ENCODE peak calls at places on chromosome X, in four cellular contexts. One of them, this sample, is unnamed.

GRCh38 chrX:134803551-134804183 is 145.4 kb upstream of the PLAC1 start:
- DNase-seq in colonic mucosa: no peak
- DNase-seq in K562: peak
- DNase-seq in tibial artery: no peak
- DNase-seq in this sample: no peak

GRCh38 chrX:72621619-72622485 is 49.2 kb upstream of the HDAC8 start:
- DNase-seq in colonic mucosa: no peak
- DNase-seq in K562: no peak
- DNase-seq in tibial artery: no peak
- DNase-seq in this sample: no peak

GRCh38 chrX:106707771-106708454 is 18.6 kb upstream of the RNF128 start:
- DNase-seq in colonic mucosa: no peak
- DNase-seq in K562: no peak
- DNase-seq in tibial artery: no peak
- DNase-seq in this sample: no peak

GRCh38 chrX:56797966-56798711 is 69.1 kb downstream of the NBDY start:
- DNase-seq in colonic mucosa: peak
- DNase-seq in K562: no peak
- DNase-seq in tibial artery: no peak
- DNase-seq in this sample: peak

GRCh38 chrX:152896450-152896849 is 1.4 kb upstream of the ZNF185 start:
- DNase-seq in colonic mucosa: no peak
- DNase-seq in K562: no peak
- DNase-seq in tibial artery: no peak
- DNase-seq in this sample: no peak

GRCh38 chrX:135010921-135011320 is 11.4 kb downstream of the RTL8B start:
- DNase-seq in colonic mucosa: no peak
- DNase-seq in K562: no peak
- DNase-seq in tibial artery: no peak
- DNase-seq in this sample: no peak

GRCh38 chrX:43556207-43556606 is 99.9 kb upstream of the MAOA start:
- DNase-seq in colonic mucosa: no peak
- DNase-seq in K562: no peak
- DNase-seq in tibial artery: no peak
- DNase-seq in this sample: no peak

GRCh38 chrX:101677028-101677427 is 17.4 kb upstream of the ARMCX2 start:
- DNase-seq in colonic mucosa: no peak
- DNase-seq in K562: no peak
- DNase-seq in tibial artery: no peak
- DNase-seq in this sample: no peak

GRCh38 chrX:63657821-63658220 is 127.2 kb downstream of the ARHGEF9 start:
- DNase-seq in colonic mucosa: no peak
- DNase-seq in K562: no peak
- DNase-seq in tibial artery: peak
- DNase-seq in this sample: no peak

GRCh38 chrX:134885336-134886016 is 105.3 kb upstream of the SMIM10 start:
- DNase-seq in colonic mucosa: no peak
- DNase-seq in K562: no peak
- DNase-seq in tibial artery: no peak
- DNase-seq in this sample: no peak

GRCh38 chrX:41291309-41291708 is 42.7 kb upstream of the DDX3X start:
- DNase-seq in colonic mucosa: no peak
- DNase-seq in K562: no peak
- DNase-seq in tibial artery: no peak
- DNase-seq in this sample: no peak

GRCh38 chrX:30414144-30414543 is 105.0 kb upstream of the NR0B1 start:
- DNase-seq in colonic mucosa: no peak
- DNase-seq in K562: no peak
- DNase-seq in tibial artery: no peak
- DNase-seq in this sample: no peak

GRCh38 chrX:45811307-45811706 is 610.6 kb upstream of the DIPK2B start:
- DNase-seq in colonic mucosa: no peak
- DNase-seq in K562: no peak
- DNase-seq in tibial artery: no peak
- DNase-seq in this sample: no peak

GRCh38 chrX:41491267-41492004 is 44.3 kb downstream of the NYX start:
- DNase-seq in colonic mucosa: no peak
- DNase-seq in K562: no peak
- DNase-seq in tibial artery: no peak
- DNase-seq in this sample: no peak

GRCh38 chrX:65480960-65481359 is 53.6 kb downstream of the LAS1L start:
- DNase-seq in colonic mucosa: no peak
- DNase-seq in K562: no peak
- DNase-seq in tibial artery: no peak
- DNase-seq in this sample: no peak
- H3K4me3 ChIP-seq in colonic mucosa: no peak
- H3K4me3 ChIP-seq in K562: no peak
- H3K4me3 ChIP-seq in tibial artery: no peak
- H3K4me3 ChIP-seq in this sample: no peak

GRCh38 chrX:110315541-110315940 is 2.3 kb downstream of the AMMECR1 start:
- DNase-seq in colonic mucosa: no peak
- DNase-seq in K562: no peak
- DNase-seq in tibial artery: no peak
- DNase-seq in this sample: no peak
- H3K4me3 ChIP-seq in colonic mucosa: no peak
- H3K4me3 ChIP-seq in K562: peak
- H3K4me3 ChIP-seq in tibial artery: no peak
- H3K4me3 ChIP-seq in this sample: no peak

GRCh38 chrX:66200855-66201795 is 37.1 kb downstream of the HEPH start:
- DNase-seq in colonic mucosa: peak
- DNase-seq in K562: no peak
- DNase-seq in tibial artery: no peak
- DNase-seq in this sample: no peak

GRCh38 chrX:66203114-66203513 is 39.1 kb downstream of the HEPH start:
- DNase-seq in colonic mucosa: peak
- DNase-seq in K562: no peak
- DNase-seq in tibial artery: no peak
- DNase-seq in this sample: no peak

DNA sequence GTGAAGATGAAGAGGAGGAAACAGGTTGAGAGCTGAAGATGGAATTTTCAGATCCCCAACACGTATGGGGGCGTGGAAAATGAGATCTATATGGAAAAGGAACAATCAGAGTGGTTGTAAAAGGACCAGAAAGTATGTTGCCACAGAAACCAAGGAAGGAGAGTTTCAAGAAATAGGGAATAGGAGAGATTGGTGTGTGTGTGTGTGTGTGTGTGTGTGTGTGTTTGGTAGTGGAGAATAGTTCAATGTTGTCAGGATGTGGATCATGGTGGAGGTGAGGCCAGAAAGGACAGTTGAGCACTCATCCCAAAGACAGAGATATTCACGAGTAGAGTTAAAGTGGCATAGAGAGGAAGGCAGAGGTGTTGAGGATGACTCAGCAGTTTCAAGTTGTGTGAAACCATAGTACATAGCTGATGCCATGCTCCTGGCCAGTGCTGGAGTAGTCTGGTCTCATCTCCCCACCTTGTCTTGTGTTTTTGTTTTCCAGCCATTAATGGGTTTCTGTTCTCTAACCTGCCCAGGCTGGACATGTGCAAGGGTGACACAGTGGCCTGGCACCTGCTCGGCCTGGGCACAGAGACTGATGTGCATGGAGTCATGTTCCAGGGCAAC is 36.1 kb downstream of the HEPH start:
- DNase-seq in colonic mucosa: no peak
- DNase-seq in K562: no peak
- DNase-seq in tibial artery: no peak
- DNase-seq in this sample: no peak
- H3K4me3 ChIP-seq in colonic mucosa: no peak
- H3K4me3 ChIP-seq in K562: no peak
- H3K4me3 ChIP-seq in tibial artery: no peak
- H3K4me3 ChIP-seq in this sample: no peak

GRCh38 chrX:130885996-130886395 is 17.0 kb downstream of the ENOX2 start:
- DNase-seq in colonic mucosa: no peak
- DNase-seq in K562: no peak
- DNase-seq in tibial artery: no peak
- DNase-seq in this sample: no peak
- H3K4me3 ChIP-seq in colonic mucosa: no peak
- H3K4me3 ChIP-seq in K562: no peak
- H3K4me3 ChIP-seq in tibial artery: peak
- H3K4me3 ChIP-seq in this sample: no peak